ENCODE peak calls at places on chromosome X, in six cellular contexts. W is mesenchymal stem cell, E is hypothalamus, B is T-helper 9 cell, Y is mammary epithelial cell, K is left colon. R is an unnamed sample.
A peak's percentile ranks its signal among the peaks of the same experiment; 100 is the strongest.

GRCh38 chrX:147803948-147804347 is 107.8 kb upstream of the FMR1 start:
- DNase-seq in Y (no peak), E (no peak), B (no peak), K (no peak), W (no peak), R (no peak)

GRCh38 chrX:36961590-36961989 is 46.6 kb upstream of the FAM47C start:
- DNase-seq in B (no peak), E (no peak), K (no peak), Y (no peak), W (no peak), R (no peak)

GRCh38 chrX:129529685-129530281 is 6.5 kb upstream of the SMARCA1 start:
- DNase-seq in E (no peak), B (no peak), W (no peak), Y (peak; percentile 55), K (no peak), R (no peak)

GRCh38 chrX:153762636-153763173 is 1.3 kb upstream of the PLXNB3 start:
- DNase-seq in K (no peak), B (no peak), W (no peak), E (no peak), Y (no peak), R (no peak)

GRCh38 chrX:147912093-147912801 is 528 bp downstream of the FMR1 start:
- DNase-seq in K (peak; percentile 35), Y (peak; percentile 32), B (peak; percentile 13), W (peak; percentile 60), E (peak; percentile 3), R (peak; percentile 47)

GRCh38 chrX:135345328-135345645 is 36.0 kb downstream of the ETDC start:
- DNase-seq in W (peak; percentile 34), Y (peak; percentile 29), B (no peak), E (no peak), K (peak; percentile 35), R (no peak)

GRCh38 chrX:140765043-140765784 is 55.7 kb downstream of the LINC00632 start:
- DNase-seq in Y (no peak), E (no peak), W (peak; percentile 73), K (no peak), B (no peak), R (no peak)

GRCh38 chrX:15930585-15930984 is 76.0 kb upstream of the AP1S2 start:
- DNase-seq in K (no peak), W (peak; percentile 44), E (no peak), B (no peak), Y (peak; percentile 45), R (no peak)

GRCh38 chrX:63686878-63687714 is 97.9 kb downstream of the ARHGEF9 start:
- DNase-seq in W (peak; percentile 57), K (no peak), B (no peak), Y (peak; percentile 41), E (no peak), R (peak; percentile 4)

GRCh38 chrX:5788930-5789329 is 439.7 kb downstream of the NLGN4X start:
- DNase-seq in W (no peak), B (no peak), K (no peak), E (no peak), Y (no peak), R (no peak)

GRCh38 chrX:19595036-19595435 is 79.7 kb upstream of the MAP3K15 start:
- DNase-seq in B (no peak), E (no peak), W (no peak), K (no peak), Y (no peak), R (no peak)

GRCh38 chrX:115367455-115367854 is 77.9 kb downstream of the LUZP4 start:
- DNase-seq in E (no peak), K (no peak), B (no peak), Y (peak; percentile 72), W (peak; percentile 80), R (no peak)

GRCh38 chrX:119391279-119391678 is 7.9 kb upstream of the SLC25A43 start:
- DNase-seq in W (peak; percentile 28), E (no peak), Y (peak; percentile 16), K (peak; percentile 35), B (no peak), R (no peak)

GRCh38 chrX:20248592-20249192 is 18.0 kb downstream of the RPS6KA3 start:
- DNase-seq in K (no peak), E (no peak), W (no peak), Y (no peak), B (no peak), R (peak; percentile 23)

GRCh38 chrX:55135171-55135570 is 46.4 kb downstream of the PAGE2 start:
- DNase-seq in K (peak; percentile 40), E (no peak), W (peak; percentile 40), Y (peak; percentile 8), B (peak; percentile 1), R (peak; percentile 15)

GRCh38 chrX:76555816-76556215 is 128.3 kb downstream of the MAGEE1 start:
- DNase-seq in Y (peak; percentile 12), E (no peak), K (peak; percentile 6), W (no peak), B (peak; percentile 0), R (no peak)

GRCh38 chrX:153726286-153727107 is 1.8 kb downstream of the ABCD1 start:
- DNase-seq in E (no peak), K (peak; percentile 67), Y (no peak), W (peak; percentile 77), B (peak; percentile 30), R (peak; percentile 65)

GRCh38 chrX:130110379-130111219 is at the start of gene ELF4:
- DNase-seq in W (peak; percentile 62), K (peak; percentile 62), B (peak; percentile 57), Y (peak; percentile 78), E (no peak), R (peak; percentile 48)